ENCODE peak calls at places on chromosomes 6 and 20, in ten cellular contexts. One of them, this sample, is unnamed.

GRCh38 chr6:169801396-169802160 is 50.2 kb downstream of the ERMARD start:
- DNase-seq in stomach: no peak
- DNase-seq in GM12891: no peak
- DNase-seq in A549: no peak
- DNase-seq in thyroid gland: no peak
- DNase-seq in IMR-90: no peak
- DNase-seq in H54: no peak
- DNase-seq in lower leg skin: no peak
- DNase-seq in ovary: no peak
- DNase-seq in uterus: no peak
- DNase-seq in this sample: peak

GRCh38 chr20:53748176-53748575 is 154.5 kb upstream of the ZNF217 start:
- DNase-seq in stomach: no peak
- DNase-seq in GM12891: no peak
- DNase-seq in A549: no peak
- DNase-seq in thyroid gland: peak
- DNase-seq in IMR-90: no peak
- DNase-seq in H54: no peak
- DNase-seq in lower leg skin: no peak
- DNase-seq in ovary: no peak
- DNase-seq in uterus: no peak
- DNase-seq in this sample: no peak

GRCh38 chr6:151276112-151276745 is 36.5 kb downstream of the AKAP12 start:
- DNase-seq in stomach: no peak
- DNase-seq in GM12891: no peak
- DNase-seq in A549: no peak
- DNase-seq in thyroid gland: no peak
- DNase-seq in IMR-90: peak
- DNase-seq in H54: no peak
- DNase-seq in lower leg skin: peak
- DNase-seq in ovary: no peak
- DNase-seq in uterus: no peak
- DNase-seq in this sample: no peak

GRCh38 chr20:35992713-35993335 is 24.4 kb downstream of the CNBD2 start:
- DNase-seq in stomach: peak
- DNase-seq in GM12891: peak
- DNase-seq in A549: peak
- DNase-seq in thyroid gland: peak
- DNase-seq in IMR-90: peak
- DNase-seq in H54: peak
- DNase-seq in lower leg skin: peak
- DNase-seq in ovary: peak
- DNase-seq in uterus: peak
- DNase-seq in this sample: peak

GRCh38 chr6:74573613-74574012 is 632.2 kb downstream of the COL12A1 start:
- DNase-seq in stomach: no peak
- DNase-seq in GM12891: no peak
- DNase-seq in A549: no peak
- DNase-seq in thyroid gland: no peak
- DNase-seq in IMR-90: no peak
- DNase-seq in H54: no peak
- DNase-seq in lower leg skin: peak
- DNase-seq in ovary: no peak
- DNase-seq in uterus: no peak
- DNase-seq in this sample: peak

GRCh38 chr6:131164506-131164905 is 29.2 kb downstream of the AKAP7 start:
- DNase-seq in stomach: no peak
- DNase-seq in GM12891: no peak
- DNase-seq in A549: no peak
- DNase-seq in thyroid gland: no peak
- DNase-seq in IMR-90: peak
- DNase-seq in H54: no peak
- DNase-seq in lower leg skin: no peak
- DNase-seq in ovary: no peak
- DNase-seq in uterus: no peak
- DNase-seq in this sample: no peak

GRCh38 chr20:47688385-47689381 is 96.6 kb downstream of the SULF2 start:
- DNase-seq in stomach: no peak
- DNase-seq in GM12891: no peak
- DNase-seq in A549: no peak
- DNase-seq in thyroid gland: no peak
- DNase-seq in IMR-90: peak
- DNase-seq in H54: no peak
- DNase-seq in lower leg skin: no peak
- DNase-seq in ovary: no peak
- DNase-seq in uterus: no peak
- DNase-seq in this sample: no peak

GRCh38 chr20:12591949-12592470 is 416.8 kb upstream of the SPTLC3 start:
- DNase-seq in stomach: no peak
- DNase-seq in GM12891: no peak
- DNase-seq in A549: no peak
- DNase-seq in thyroid gland: peak
- DNase-seq in IMR-90: no peak
- DNase-seq in H54: no peak
- DNase-seq in lower leg skin: no peak
- DNase-seq in ovary: no peak
- DNase-seq in uterus: no peak
- DNase-seq in this sample: no peak

GRCh38 chr6:63533952-63534351 is 38.3 kb upstream of the LOC128125822 start:
- DNase-seq in stomach: no peak
- DNase-seq in GM12891: no peak
- DNase-seq in A549: no peak
- DNase-seq in thyroid gland: no peak
- DNase-seq in IMR-90: no peak
- DNase-seq in H54: no peak
- DNase-seq in lower leg skin: no peak
- DNase-seq in ovary: no peak
- DNase-seq in uterus: no peak
- DNase-seq in this sample: no peak

GRCh38 chr6:63538550-63538949 is 33.7 kb upstream of the LOC128125822 start:
- DNase-seq in stomach: no peak
- DNase-seq in GM12891: no peak
- DNase-seq in A549: no peak
- DNase-seq in thyroid gland: no peak
- DNase-seq in IMR-90: no peak
- DNase-seq in H54: no peak
- DNase-seq in lower leg skin: no peak
- DNase-seq in ovary: no peak
- DNase-seq in uterus: no peak
- DNase-seq in this sample: no peak

GRCh38 chr6:63533026-63533425 is 39.3 kb upstream of the LOC128125822 start:
- DNase-seq in stomach: no peak
- DNase-seq in GM12891: no peak
- DNase-seq in A549: no peak
- DNase-seq in thyroid gland: no peak
- DNase-seq in IMR-90: no peak
- DNase-seq in H54: no peak
- DNase-seq in lower leg skin: no peak
- DNase-seq in ovary: no peak
- DNase-seq in uterus: no peak
- DNase-seq in this sample: no peak

GRCh38 chr6:63537959-63538300 is 34.4 kb upstream of the LOC128125822 start:
- DNase-seq in stomach: no peak
- DNase-seq in GM12891: no peak
- DNase-seq in A549: no peak
- DNase-seq in thyroid gland: no peak
- DNase-seq in IMR-90: no peak
- DNase-seq in H54: no peak
- DNase-seq in lower leg skin: no peak
- DNase-seq in ovary: no peak
- DNase-seq in uterus: no peak
- DNase-seq in this sample: no peak

DNA sequence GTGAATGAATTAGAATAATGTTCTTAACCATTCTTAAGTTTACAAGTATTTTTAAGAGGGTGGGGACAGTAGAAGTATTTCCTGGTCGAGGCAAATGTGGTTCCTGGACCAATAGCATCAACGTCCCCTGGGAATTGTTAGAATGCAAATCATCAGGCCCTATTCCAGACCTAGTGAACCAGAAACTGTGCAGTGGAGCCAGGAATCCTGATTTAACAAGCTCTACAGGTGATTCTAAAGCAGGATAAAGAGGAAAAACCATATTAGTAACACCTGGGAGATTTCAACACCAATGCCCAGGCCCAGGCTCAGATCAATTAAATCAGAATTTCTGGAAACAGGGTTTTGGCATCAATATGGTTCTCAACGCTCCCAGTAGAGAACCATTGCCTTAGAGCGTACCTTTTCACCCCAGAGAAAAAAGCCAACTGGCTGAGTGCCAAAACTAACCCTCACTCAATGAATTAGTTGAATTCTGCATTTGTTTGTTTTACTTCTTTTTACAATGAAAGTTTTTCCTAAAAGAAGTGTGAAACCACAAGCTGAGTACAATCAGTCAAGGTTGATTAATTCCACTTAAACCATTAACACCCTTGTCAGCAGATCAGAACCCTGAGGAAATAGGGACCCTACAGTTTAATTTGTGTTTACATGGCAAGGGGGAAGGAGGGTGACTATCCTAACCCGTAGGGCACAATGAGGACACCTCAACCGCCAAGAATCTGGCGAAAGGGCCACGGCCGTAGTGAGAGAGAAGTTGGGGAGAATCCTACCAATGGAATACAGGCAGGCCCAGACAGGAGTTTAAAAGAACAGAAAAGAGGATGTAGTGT is 34.9 kb upstream of the LOC128125822 start:
- DNase-seq in stomach: no peak
- DNase-seq in GM12891: no peak
- DNase-seq in A549: no peak
- DNase-seq in thyroid gland: peak
- DNase-seq in IMR-90: no peak
- DNase-seq in H54: no peak
- DNase-seq in lower leg skin: no peak
- DNase-seq in ovary: no peak
- DNase-seq in uterus: no peak
- DNase-seq in this sample: no peak
- TF ChIP-seq POLR2A in stomach: no peak
- TF ChIP-seq POLR2A in GM12891: no peak
- TF ChIP-seq POLR2A in A549: no peak
- TF ChIP-seq POLR2A in thyroid gland: no peak
- TF ChIP-seq POLR2A in IMR-90: no peak
- TF ChIP-seq POLR2A in H54: no peak
- TF ChIP-seq POLR2A in lower leg skin: no peak
- TF ChIP-seq POLR2A in ovary: no peak
- TF ChIP-seq POLR2A in uterus: no peak
- TF ChIP-seq POLR2A in this sample: no peak

GRCh38 chr6:30349411-30350177 is 4.6 kb downstream of the RPP21 start:
- DNase-seq in stomach: no peak
- DNase-seq in GM12891: no peak
- DNase-seq in A549: no peak
- DNase-seq in thyroid gland: no peak
- DNase-seq in IMR-90: no peak
- DNase-seq in H54: no peak
- DNase-seq in lower leg skin: no peak
- DNase-seq in ovary: no peak
- DNase-seq in uterus: no peak
- DNase-seq in this sample: no peak
- TF ChIP-seq POLR2A in stomach: no peak
- TF ChIP-seq POLR2A in GM12891: no peak
- TF ChIP-seq POLR2A in A549: no peak
- TF ChIP-seq POLR2A in thyroid gland: no peak
- TF ChIP-seq POLR2A in IMR-90: no peak
- TF ChIP-seq POLR2A in H54: no peak
- TF ChIP-seq POLR2A in lower leg skin: no peak
- TF ChIP-seq POLR2A in ovary: no peak
- TF ChIP-seq POLR2A in uterus: no peak
- TF ChIP-seq POLR2A in this sample: no peak

GRCh38 chr20:23132930-23133559 is 46.9 kb upstream of the CD93 start:
- DNase-seq in stomach: no peak
- DNase-seq in GM12891: no peak
- DNase-seq in A549: no peak
- DNase-seq in thyroid gland: no peak
- DNase-seq in IMR-90: no peak
- DNase-seq in H54: no peak
- DNase-seq in lower leg skin: no peak
- DNase-seq in ovary: no peak
- DNase-seq in uterus: no peak
- DNase-seq in this sample: no peak

GRCh38 chr20:23133560-23133998 is 47.5 kb upstream of the CD93 start:
- DNase-seq in stomach: no peak
- DNase-seq in GM12891: no peak
- DNase-seq in A549: no peak
- DNase-seq in thyroid gland: no peak
- DNase-seq in IMR-90: no peak
- DNase-seq in H54: no peak
- DNase-seq in lower leg skin: no peak
- DNase-seq in ovary: no peak
- DNase-seq in uterus: no peak
- DNase-seq in this sample: no peak

GRCh38 chr20:23131766-23132165 is 45.6 kb upstream of the CD93 start:
- DNase-seq in stomach: no peak
- DNase-seq in GM12891: no peak
- DNase-seq in A549: no peak
- DNase-seq in thyroid gland: no peak
- DNase-seq in IMR-90: no peak
- DNase-seq in H54: no peak
- DNase-seq in lower leg skin: no peak
- DNase-seq in ovary: no peak
- DNase-seq in uterus: no peak
- DNase-seq in this sample: no peak

GRCh38 chr20:23130622-23130916 is 44.4 kb upstream of the CD93 start:
- DNase-seq in stomach: no peak
- DNase-seq in GM12891: no peak
- DNase-seq in A549: no peak
- DNase-seq in thyroid gland: no peak
- DNase-seq in IMR-90: no peak
- DNase-seq in H54: no peak
- DNase-seq in lower leg skin: no peak
- DNase-seq in ovary: no peak
- DNase-seq in uterus: no peak
- DNase-seq in this sample: peak

GRCh38 chr20:23132293-23132929 is 46.3 kb upstream of the CD93 start:
- DNase-seq in stomach: no peak
- DNase-seq in GM12891: no peak
- DNase-seq in A549: no peak
- DNase-seq in thyroid gland: no peak
- DNase-seq in IMR-90: no peak
- DNase-seq in H54: no peak
- DNase-seq in lower leg skin: no peak
- DNase-seq in ovary: no peak
- DNase-seq in uterus: no peak
- DNase-seq in this sample: no peak
- TF ChIP-seq POLR2A in stomach: no peak
- TF ChIP-seq POLR2A in GM12891: no peak
- TF ChIP-seq POLR2A in A549: no peak
- TF ChIP-seq POLR2A in thyroid gland: no peak
- TF ChIP-seq POLR2A in IMR-90: no peak
- TF ChIP-seq POLR2A in H54: no peak
- TF ChIP-seq POLR2A in lower leg skin: no peak
- TF ChIP-seq POLR2A in ovary: no peak
- TF ChIP-seq POLR2A in uterus: no peak
- TF ChIP-seq POLR2A in this sample: no peak

GRCh38 chr6:15661815-15662245 is 998 bp downstream of the DTNBP1 start:
- DNase-seq in stomach: no peak
- DNase-seq in GM12891: no peak
- DNase-seq in A549: no peak
- DNase-seq in thyroid gland: no peak
- DNase-seq in IMR-90: no peak
- DNase-seq in H54: no peak
- DNase-seq in lower leg skin: no peak
- DNase-seq in ovary: no peak
- DNase-seq in uterus: no peak
- DNase-seq in this sample: no peak

GRCh38 chr6:15657290-15657689 is 5.5 kb downstream of the DTNBP1 start:
- DNase-seq in stomach: no peak
- DNase-seq in GM12891: no peak
- DNase-seq in A549: no peak
- DNase-seq in thyroid gland: no peak
- DNase-seq in IMR-90: no peak
- DNase-seq in H54: no peak
- DNase-seq in lower leg skin: no peak
- DNase-seq in ovary: no peak
- DNase-seq in uterus: no peak
- DNase-seq in this sample: no peak

GRCh38 chr6:15659181-15659580 is 3.6 kb downstream of the DTNBP1 start:
- DNase-seq in stomach: no peak
- DNase-seq in GM12891: no peak
- DNase-seq in A549: no peak
- DNase-seq in thyroid gland: no peak
- DNase-seq in IMR-90: no peak
- DNase-seq in H54: no peak
- DNase-seq in lower leg skin: no peak
- DNase-seq in ovary: no peak
- DNase-seq in uterus: no peak
- DNase-seq in this sample: no peak

GRCh38 chr6:15656145-15656544 is 6.7 kb downstream of the DTNBP1 start:
- DNase-seq in stomach: no peak
- DNase-seq in GM12891: no peak
- DNase-seq in A549: no peak
- DNase-seq in thyroid gland: no peak
- DNase-seq in IMR-90: no peak
- DNase-seq in H54: no peak
- DNase-seq in lower leg skin: no peak
- DNase-seq in ovary: no peak
- DNase-seq in uterus: no peak
- DNase-seq in this sample: no peak

DNA sequence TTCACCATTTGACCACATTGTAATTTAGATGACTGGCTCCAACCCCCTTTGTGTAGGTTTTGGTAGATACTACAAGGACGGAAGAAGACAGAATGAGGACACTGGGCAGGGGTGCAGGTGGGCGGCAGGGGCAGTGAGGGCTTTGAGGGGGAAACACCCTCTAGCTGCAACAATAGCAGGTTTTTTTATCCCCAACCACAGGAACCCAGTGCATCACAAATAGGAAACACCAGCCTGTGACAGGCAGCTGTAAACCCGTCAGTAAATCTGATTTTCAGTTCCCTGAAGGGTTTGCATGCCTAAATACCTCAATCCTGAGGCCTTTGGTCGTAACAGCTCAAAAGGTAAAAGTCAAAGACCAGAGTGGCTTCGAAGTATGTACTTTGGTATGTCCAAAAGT is 4.5 kb downstream of the DTNBP1 start:
- DNase-seq in stomach: no peak
- DNase-seq in GM12891: no peak
- DNase-seq in A549: no peak
- DNase-seq in thyroid gland: no peak
- DNase-seq in IMR-90: no peak
- DNase-seq in H54: no peak
- DNase-seq in lower leg skin: no peak
- DNase-seq in ovary: no peak
- DNase-seq in uterus: no peak
- DNase-seq in this sample: no peak
- TF ChIP-seq POLR2A in stomach: no peak
- TF ChIP-seq POLR2A in GM12891: no peak
- TF ChIP-seq POLR2A in A549: no peak
- TF ChIP-seq POLR2A in thyroid gland: no peak
- TF ChIP-seq POLR2A in IMR-90: no peak
- TF ChIP-seq POLR2A in H54: no peak
- TF ChIP-seq POLR2A in lower leg skin: no peak
- TF ChIP-seq POLR2A in ovary: no peak
- TF ChIP-seq POLR2A in uterus: no peak
- TF ChIP-seq POLR2A in this sample: no peak

This sample was measured in testis.